ENCODE peak calls at places on chromosome 14, in nine cellular contexts. P is astrocyte of the spinal cord, Z is cardiac fibroblast, J is NB4, C is cardiac muscle cell, O is GM06990, S is K562, U is neural progenitor cell, Y is AG09309. H is an unnamed sample.

GRCh38 chr14:60723218-60724079 is 702 bp downstream of the SIX4 start:
- DNase-seq in Y (no peak), O (peak), C (peak), U (peak), J (peak), Z (peak), S (peak), P (peak), H (peak)

GRCh38 chr14:74368441-74368840 is 20.2 kb downstream of the VRTN start:
- DNase-seq in J (no peak), Y (no peak), C (no peak), S (no peak), U (no peak), P (no peak), Z (no peak), O (no peak), H (no peak)

GRCh38 chr14:34693228-34693939 is 21.0 kb downstream of the CFL2 start:
- DNase-seq in C (peak), P (no peak), Z (no peak), S (peak), Y (no peak), O (no peak), J (peak), U (peak), H (no peak)

GRCh38 chr14:36241183-36241582 is 64.7 kb upstream of the PTCSC3 start:
- DNase-seq in U (no peak), S (peak), P (no peak), J (peak), C (peak), O (no peak), Y (no peak), Z (peak), H (no peak)

GRCh38 chr14:33230016-33230415 is 291.3 kb downstream of the NPAS3 start:
- DNase-seq in C (no peak), U (no peak), S (no peak), O (no peak), Z (no peak), J (no peak), P (no peak), Y (no peak), H (no peak)

GRCh38 chr14:73888971-73889370 is 2.3 kb downstream of the ZNF410 start:
- DNase-seq in Z (no peak), U (no peak), J (peak), C (peak), P (no peak), Y (peak), S (no peak), O (no peak), H (no peak)

GRCh38 chr14:100587248-100587762 is at the start of gene BEGAIN:
- DNase-seq in O (no peak), S (no peak), C (no peak), P (no peak), Y (no peak), U (peak), J (no peak), Z (no peak), H (no peak)

GRCh38 chr14:32312010-32312331 is 17.1 kb upstream of the AKAP6 start:
- DNase-seq in U (no peak), O (no peak), C (no peak), S (no peak), Y (no peak), J (no peak), Z (no peak), P (no peak), H (no peak)

GRCh38 chr14:21735639-21736307 is 62.2 kb upstream of the OR4E1 start:
- DNase-seq in Z (no peak), Y (no peak), S (no peak), C (no peak), U (no peak), P (no peak), J (no peak), O (no peak), H (no peak)

GRCh38 chr14:41891624-41892023 is 284.9 kb downstream of the LRFN5 start:
- DNase-seq in Y (no peak), C (peak), Z (no peak), S (no peak), U (no peak), O (no peak), J (no peak), P (no peak), H (no peak)

GRCh38 chr14:99718031-99718810 is 34.1 kb downstream of the CYP46A1 start:
- DNase-seq in Z (no peak), U (peak), C (no peak), S (no peak), O (peak), J (no peak), Y (no peak), P (no peak), H (no peak)

GRCh38 chr14:31894351-31894750 is 182.8 kb upstream of the ARHGAP5 start:
- DNase-seq in U (no peak), O (no peak), J (no peak), S (peak), P (no peak), C (no peak), Z (no peak), Y (no peak), H (peak)

GRCh38 chr14:33184587-33184986 is 245.9 kb downstream of the NPAS3 start:
- DNase-seq in Z (peak), Y (no peak), J (no peak), U (peak), C (peak), P (peak), O (no peak), S (peak), H (peak)

GRCh38 chr14:54784657-54785056 is 118.0 kb downstream of the GCH1 start:
- DNase-seq in Y (no peak), U (no peak), O (no peak), S (no peak), C (no peak), Z (no peak), P (no peak), J (no peak), H (no peak)

GRCh38 chr14:64663174-64663573 is 41.0 kb upstream of the PLEKHG3 start:
- DNase-seq in P (peak), Z (no peak), C (no peak), O (no peak), U (no peak), J (no peak), Y (no peak), S (no peak), H (no peak)

DNA sequence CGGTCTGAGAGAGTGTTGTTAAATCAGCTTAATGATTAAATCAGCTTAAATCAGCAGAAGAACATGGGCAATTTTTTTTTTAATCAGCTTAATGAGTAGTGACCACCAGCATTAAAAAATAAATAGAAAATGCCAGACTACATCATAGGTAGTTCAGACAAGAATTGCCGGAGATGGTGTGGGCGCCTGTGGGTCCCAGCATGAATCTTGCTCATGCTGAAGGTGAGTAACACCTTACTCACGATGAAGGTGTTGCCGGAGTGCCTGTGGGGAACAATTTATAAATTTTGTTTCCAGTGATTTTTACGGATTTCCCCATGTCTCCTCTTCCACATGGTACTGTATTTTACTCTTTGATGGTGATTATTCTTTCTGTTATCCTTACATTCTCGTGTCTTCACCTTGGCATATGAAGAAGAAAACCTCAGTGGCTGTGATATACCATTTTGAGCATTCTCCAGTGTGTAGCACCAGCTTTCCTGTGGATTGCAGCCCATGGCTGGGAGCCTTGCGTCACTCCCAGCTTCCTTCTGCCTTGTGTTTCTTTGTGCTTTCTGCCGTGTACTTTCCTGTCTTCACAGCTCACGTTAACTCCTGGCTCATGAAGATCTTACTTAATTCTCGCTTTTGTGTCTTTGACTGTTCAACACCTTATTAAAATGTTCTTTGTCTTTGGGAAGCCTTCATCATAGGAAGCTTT is 4.7 kb downstream of the TDRD9 start:
- DNase-seq in U (no peak), P (no peak), O (no peak), Y (no peak), Z (no peak), C (no peak), S (no peak), J (peak), H (no peak)
- H3K4me3 ChIP-seq in U (no peak), P (no peak), O (no peak), Y (no peak), Z (no peak), C (no peak), S (no peak), J (no peak), H (no peak)

GRCh38 chr14:29800961-29801360 is 126.7 kb downstream of the PRKD1 start:
- DNase-seq in S (no peak), Y (no peak), U (no peak), Z (no peak), C (no peak), J (no peak), P (no peak), O (no peak), H (no peak)
- TF ChIP-seq CTCF in S (no peak), Y (peak), U (peak), Z (no peak), C (peak), J (no peak), P (peak), O (no peak), H (no peak)

DNA sequence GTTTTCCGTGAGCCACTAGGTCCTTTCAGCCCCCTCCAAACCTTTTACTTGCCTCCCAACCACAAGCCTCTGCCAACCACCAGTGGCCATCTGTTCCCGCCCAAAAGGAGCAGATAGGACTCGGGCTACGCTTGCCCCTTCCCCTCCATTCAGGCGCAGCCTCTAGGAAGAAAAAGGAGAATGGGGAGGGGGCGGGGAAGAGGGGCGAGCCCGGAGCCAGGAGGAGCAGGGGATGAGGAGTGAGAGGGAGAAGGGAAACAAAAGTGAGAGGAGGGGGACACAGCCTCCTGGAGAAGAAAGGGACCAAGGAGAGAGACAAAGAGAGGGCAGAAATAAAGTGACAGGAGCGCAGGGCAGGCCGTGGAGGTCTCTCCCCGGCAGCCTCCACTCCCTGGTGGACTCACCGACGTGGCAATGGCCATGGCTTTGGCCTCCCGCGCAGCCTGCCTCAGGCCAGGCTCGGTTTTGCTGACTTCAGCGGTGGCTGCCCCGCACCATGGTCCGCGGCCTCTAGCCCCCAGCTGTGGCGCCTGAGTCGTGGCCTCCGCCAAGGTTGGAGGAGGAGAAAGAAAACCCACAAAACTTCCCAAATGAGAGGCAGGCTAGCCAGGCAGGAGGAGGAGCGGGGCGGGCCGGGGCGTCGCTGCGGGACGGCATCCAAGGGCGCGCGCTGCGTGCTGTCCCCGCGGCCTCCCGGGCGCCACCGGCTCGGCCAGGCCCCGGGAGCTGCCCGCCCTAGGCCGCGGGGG is at the start of gene EFS:
- DNase-seq in O (no peak), P (peak), Z (no peak), J (no peak), U (peak), Y (no peak), C (peak), S (no peak), H (peak)
- H3K4me3 ChIP-seq in O (no peak), P (peak), Z (peak), J (no peak), U (peak), Y (peak), C (peak), S (no peak), H (peak)

GRCh38 chr14:94540031-94540794 is 21.0 kb upstream of the SERPINA4 start:
- DNase-seq in C (peak), J (no peak), Y (peak), S (peak), Z (peak), U (peak), O (no peak), P (peak), H (peak)
- TF ChIP-seq CTCF in C (peak), J (no peak), Y (peak), S (no peak), Z (peak), U (peak), O (no peak), P (peak), H (no peak)

DNA sequence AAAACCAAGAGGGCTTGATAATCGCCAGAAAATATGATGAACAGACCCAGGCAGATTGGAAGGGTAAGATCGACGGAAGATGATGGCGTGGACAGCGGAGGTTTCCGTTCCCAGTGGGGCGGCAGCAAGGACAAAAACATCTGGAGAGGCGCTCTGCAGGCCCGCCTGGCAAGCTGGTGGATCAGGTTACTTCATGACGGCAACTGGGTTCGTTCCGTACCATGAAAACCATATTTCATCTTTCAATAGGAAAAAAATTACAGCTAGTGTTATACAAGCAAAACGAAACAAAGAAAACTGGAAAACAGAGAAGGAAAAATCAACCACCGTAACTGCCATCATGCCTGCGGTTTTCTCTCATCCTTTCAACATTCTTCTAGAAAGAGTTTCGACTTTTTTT is 210.6 kb downstream of the FOXN3 start:
- DNase-seq in P (peak), O (no peak), C (no peak), Z (no peak), U (no peak), J (no peak), Y (no peak), S (no peak), H (peak)
- H3K4me3 ChIP-seq in P (no peak), O (no peak), C (no peak), Z (no peak), U (no peak), J (no peak), Y (no peak), S (no peak), H (peak)

GRCh38 chr14:61860294-61860918 is 98.2 kb downstream of the SNAPC1 start:
- DNase-seq in O (peak), C (peak), J (peak), P (peak), Z (peak), Y (peak), S (peak), U (peak), H (peak)
- TF ChIP-seq CTCF in O (peak), C (peak), J (peak), P (peak), Z (peak), Y (peak), S (peak), U (peak), H (peak)

GRCh38 chr14:63478437-63478852 is 64.7 kb downstream of the PPP2R5E start:
- DNase-seq in O (peak), J (no peak), C (no peak), Z (no peak), Y (no peak), P (no peak), U (no peak), S (no peak), H (no peak)
- H3K4me3 ChIP-seq in O (no peak), J (no peak), C (no peak), Z (no peak), Y (no peak), P (no peak), U (no peak), S (no peak), H (no peak)

GRCh38 chr14:58565834-58566233 is 71.9 kb upstream of the DACT1 start:
- DNase-seq in Z (no peak), O (no peak), Y (no peak), J (no peak), S (peak), U (no peak), C (no peak), P (no peak), H (no peak)
- TF ChIP-seq CTCF in Z (no peak), O (no peak), Y (no peak), J (no peak), S (no peak), U (no peak), C (no peak), P (no peak), H (no peak)

DNA sequence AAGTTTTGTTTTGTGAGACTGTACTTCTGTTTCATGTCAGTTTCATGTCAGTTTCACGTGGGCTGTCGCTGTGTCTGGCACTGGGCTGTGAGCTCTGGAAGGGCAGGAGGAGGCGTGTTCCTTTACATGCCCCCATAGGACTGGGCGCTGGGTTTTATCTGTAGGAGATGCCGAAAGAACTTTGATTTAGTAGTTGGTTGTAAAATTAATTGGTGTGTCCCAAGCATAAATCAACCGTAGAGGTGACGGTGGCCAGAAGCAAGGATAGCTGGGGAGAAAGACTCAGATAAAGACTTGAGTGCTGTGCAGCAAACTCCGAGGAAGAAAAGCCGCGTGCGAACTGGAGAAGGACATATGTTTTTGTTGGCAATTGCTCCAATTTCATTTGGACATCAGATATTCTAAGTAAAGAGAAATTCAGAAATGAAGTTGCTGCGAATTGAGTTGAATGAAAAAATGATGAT is 182.5 kb downstream of the VRK1 start:
- DNase-seq in J (no peak), Y (no peak), U (no peak), O (no peak), S (no peak), C (no peak), Z (no peak), P (no peak), H (no peak)
- H3K4me3 ChIP-seq in J (no peak), Y (no peak), U (no peak), O (no peak), S (no peak), C (no peak), Z (no peak), P (no peak), H (no peak)

DNA sequence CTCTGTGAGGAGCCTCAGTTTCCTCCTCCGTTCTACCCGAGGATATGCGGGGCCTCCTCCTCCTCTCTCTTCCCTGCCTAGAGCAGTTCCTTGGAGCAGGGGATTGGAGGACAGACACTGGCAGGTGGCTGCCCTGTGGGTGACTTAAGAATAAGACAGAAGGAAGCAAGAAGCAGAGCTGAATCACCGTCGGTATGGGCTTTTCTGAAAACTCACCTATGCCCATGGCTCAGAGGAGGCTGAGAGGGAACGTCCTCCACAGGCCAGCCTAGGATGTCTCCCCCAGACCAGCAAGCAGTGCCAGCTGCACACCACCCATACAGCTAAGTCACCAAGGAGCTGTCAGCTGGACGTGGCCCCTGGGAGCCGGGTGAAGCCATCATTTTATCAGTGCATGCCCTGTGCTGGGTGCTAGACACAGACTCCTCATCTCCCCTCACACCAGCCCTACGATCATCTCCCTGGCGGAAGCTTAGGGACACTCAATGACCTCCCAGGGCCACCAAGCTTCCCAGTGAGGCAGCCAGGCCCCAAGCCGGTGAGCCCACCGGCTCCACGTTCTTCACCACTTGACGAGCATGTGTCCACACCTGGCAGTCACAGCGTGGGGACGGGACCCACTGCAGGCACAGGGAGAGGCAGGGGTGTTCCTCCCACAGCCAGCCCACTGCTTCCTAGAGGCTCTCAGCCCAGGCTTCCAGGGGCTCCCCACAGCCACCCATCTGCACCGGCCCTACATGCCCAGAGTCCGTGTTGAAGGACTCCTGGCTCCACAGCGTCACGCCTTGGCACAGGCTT is 21.4 kb downstream of the ITPK1 start:
- DNase-seq in U (no peak), P (no peak), S (no peak), C (no peak), Y (no peak), O (no peak), Z (no peak), J (no peak), H (no peak)
- TF ChIP-seq CTCF in U (no peak), P (no peak), S (no peak), C (no peak), Y (no peak), O (no peak), Z (no peak), J (no peak), H (no peak)

H was measured in foreskin fibroblast.